ENCODE peak calls at places on chromosome X, in ten cellular contexts. H, P, A, D, Y, M, E, K, Z and F are unnamed samples.

GRCh38 chrX:21354725-21355124 is 19.5 kb upstream of the CNKSR2 start:
- DNase-seq in A (no peak), D (no peak), H (no peak), Y (no peak), Z (no peak), M (no peak), E (no peak), K (no peak), P (no peak), F (no peak)

GRCh38 chrX:132119283-132119682 is 8.5 kb downstream of the FRMD7 start:
- DNase-seq in K (no peak), E (no peak), H (no peak), M (no peak), A (no peak), Y (no peak), D (no peak), P (no peak), Z (peak), F (no peak)

GRCh38 chrX:13128104-13128503 is 83.7 kb upstream of the FAM9C start:
- DNase-seq in Y (no peak), M (no peak), A (no peak), E (no peak), Z (peak), K (no peak), H (peak), P (peak), D (no peak), F (no peak)

GRCh38 chrX:103254171-103254824 is 657 bp downstream of the TCEAL8 start:
- DNase-seq in M (no peak), D (peak), H (peak), A (peak), P (peak), K (peak), E (no peak), Z (peak), Y (no peak), F (peak)

GRCh38 chrX:155071694-155072215 is 447 bp downstream of the BRCC3 start:
- DNase-seq in A (no peak), H (no peak), M (no peak), D (no peak), K (no peak), P (peak), Z (no peak), Y (no peak), E (no peak), F (peak)

GRCh38 chrX:119156241-119156640 is 28.6 kb upstream of the KIAA1210 start:
- DNase-seq in E (no peak), K (no peak), A (no peak), Z (no peak), Y (no peak), D (no peak), P (no peak), H (peak), M (no peak), F (no peak)

GRCh38 chrX:121102101-121102500 is 54.7 kb downstream of the GLUD2 start:
- DNase-seq in A (no peak), K (no peak), Z (no peak), P (no peak), H (no peak), D (no peak), E (no peak), M (no peak), Y (no peak), F (no peak)

GRCh38 chrX:118989886-118990285 is 15.5 kb downstream of the LONRF3 start:
- DNase-seq in A (no peak), Z (no peak), D (no peak), K (no peak), H (no peak), P (no peak), M (no peak), E (no peak), Y (no peak), F (no peak)

GRCh38 chrX:56813318-56813837 is 84.3 kb downstream of the NBDY start:
- DNase-seq in H (peak), A (no peak), K (no peak), P (peak), M (no peak), E (no peak), Z (peak), Y (peak), D (peak), F (no peak)

GRCh38 chrX:110965409-110965808 is 130.6 kb upstream of the PAK3 start:
- DNase-seq in Z (peak), H (peak), M (no peak), A (no peak), E (no peak), Y (no peak), K (no peak), D (no peak), P (no peak), F (no peak)

GRCh38 chrX:54824722-54825121 is 17.2 kb downstream of the MAGED2 start:
- DNase-seq in Y (peak), E (no peak), H (no peak), D (no peak), A (no peak), M (no peak), K (no peak), P (no peak), Z (no peak), F (no peak)

GRCh38 chrX:105229146-105229545 is 8.7 kb upstream of the TEX13A start:
- DNase-seq in E (no peak), M (no peak), Z (no peak), K (no peak), H (no peak), P (no peak), A (no peak), Y (no peak), D (no peak), F (no peak)

GRCh38 chrX:25968920-25969319 is 169.2 kb upstream of the MAGEB18 start:
- DNase-seq in Y (no peak), A (no peak), M (peak), P (no peak), E (peak), H (peak), K (peak), Z (peak), D (no peak), F (no peak)

GRCh38 chrX:71454222-71454621 is 78.7 kb upstream of the OGT start:
- DNase-seq in K (no peak), P (peak), Y (no peak), E (no peak), M (no peak), A (no peak), Z (peak), H (peak), D (no peak), F (no peak)

GRCh38 chrX:37580080-37580479 is 8.6 kb downstream of the LANCL3 start:
- DNase-seq in Y (no peak), M (no peak), H (no peak), A (no peak), Z (no peak), K (no peak), P (no peak), E (no peak), D (no peak), F (no peak)

GRCh38 chrX:105758784-105759183 is 63.6 kb upstream of the NRK start:
- DNase-seq in A (no peak), Y (no peak), E (no peak), Z (no peak), D (no peak), P (no peak), K (no peak), M (no peak), H (no peak), F (no peak)

GRCh38 chrX:155086202-155086840 is 15.0 kb downstream of the BRCC3 start:
- DNase-seq in D (peak), P (peak), A (no peak), M (no peak), E (no peak), K (peak), Z (peak), H (peak), Y (no peak), F (no peak)

GRCh38 chrX:110087485-110088356 is 84.8 kb downstream of the TMEM164 start:
- DNase-seq in D (no peak), A (no peak), Z (peak), H (peak), P (peak), E (no peak), Y (no peak), K (no peak), M (no peak), F (no peak)

GRCh38 chrX:44945736-44946135 is 72.7 kb downstream of the KDM6A start:
- DNase-seq in E (no peak), Z (no peak), Y (no peak), K (no peak), H (no peak), P (no peak), D (no peak), M (no peak), A (peak), F (no peak)